ENCODE peak calls at places on chromosomes 5 and 9, in ten cellular contexts. Z, K, B, G, X, W, T, N, C and F are unnamed samples.

GRCh38 chr5:88140863-88141694 is 127.6 kb downstream of the TMEM161B start:
- DNase-seq in Z (peak; percentile 94), K (peak; percentile 96), B (peak; percentile 93), G (peak; percentile 96), X (peak; percentile 71), W (peak; percentile 96), T (peak; percentile 98), N (peak; percentile 96), C (peak; percentile 98), F (peak; percentile 73)

GRCh38 chr9:104339692-104340091 is 164.4 kb upstream of the OR13F1 start:
- DNase-seq in Z (no peak), K (no peak), B (no peak), G (no peak), X (no peak), W (no peak), T (no peak), N (no peak), C (no peak), F (no peak)

GRCh38 chr5:177116631-177117373 is 16.8 kb upstream of the NSD1 start:
- DNase-seq in Z (peak; percentile 92), K (peak; percentile 89), B (peak; percentile 53), G (peak; percentile 79), X (peak; percentile 73), W (peak; percentile 70), T (peak; percentile 91), N (peak; percentile 77), C (peak; percentile 54), F (no peak)

GRCh38 chr9:105187781-105188180 is 56.7 kb upstream of the SLC44A1 start:
- DNase-seq in Z (no peak), K (no peak), B (peak; percentile 86), G (no peak), X (no peak), W (peak; percentile 67), T (no peak), N (peak; percentile 81), C (no peak), F (peak; percentile 41)

GRCh38 chr5:59660737-59661136 is 232.8 kb downstream of the PDE4D start:
- DNase-seq in Z (no peak), K (no peak), B (peak; percentile 2), G (no peak), X (no peak), W (peak; percentile 54), T (no peak), N (peak; percentile 52), C (peak; percentile 14), F (no peak)

GRCh38 chr9:128254855-128255759 is 20.7 kb downstream of the GOLGA2 start:
- DNase-seq in Z (peak; percentile 75), K (peak; percentile 87), B (peak; percentile 32), G (no peak), X (peak; percentile 44), W (peak; percentile 24), T (peak; percentile 55), N (peak; percentile 53), C (peak; percentile 83), F (no peak)

GRCh38 chr9:36064448-36065037 is 27.8 kb downstream of the RECK start:
- DNase-seq in Z (no peak), K (no peak), B (peak; percentile 63), G (no peak), X (no peak), W (peak; percentile 33), T (no peak), N (peak; percentile 38), C (peak; percentile 4), F (no peak)

GRCh38 chr5:157290981-157291711 is 25.2 kb downstream of the CYFIP2 start:
- DNase-seq in Z (no peak), K (no peak), B (no peak), G (no peak), X (no peak), W (peak; percentile 47), T (no peak), N (no peak), C (peak; percentile 88), F (no peak)

GRCh38 chr9:127208416-127208815 is 56.2 kb upstream of the GARNL3 start:
- DNase-seq in Z (no peak), K (no peak), B (no peak), G (no peak), X (no peak), W (no peak), T (no peak), N (no peak), C (no peak), F (no peak)

GRCh38 chr5:98961665-98962344 is 33.0 kb upstream of the CHD1 start:
- DNase-seq in Z (no peak), K (no peak), B (no peak), G (no peak), X (no peak), W (no peak), T (no peak), N (no peak), C (no peak), F (no peak)

GRCh38 chr5:93909356-93909755 is 168.0 kb upstream of the POU5F2 start:
- DNase-seq in Z (no peak), K (no peak), B (no peak), G (no peak), X (no peak), W (no peak), T (no peak), N (peak; percentile 23), C (no peak), F (no peak)

GRCh38 chr9:106877345-106877744 is 14.4 kb downstream of the ZNF462 start:
- DNase-seq in Z (no peak), K (no peak), B (no peak), G (no peak), X (no peak), W (no peak), T (no peak), N (no peak), C (no peak), F (no peak)

GRCh38 chr9:95880011-95880690 is 4.7 kb downstream of the ERCC6L2 start:
- DNase-seq in Z (no peak), K (no peak), B (peak; percentile 95), G (no peak), X (no peak), W (peak; percentile 74), T (no peak), N (peak; percentile 87), C (peak; percentile 24), F (no peak)

DNA sequence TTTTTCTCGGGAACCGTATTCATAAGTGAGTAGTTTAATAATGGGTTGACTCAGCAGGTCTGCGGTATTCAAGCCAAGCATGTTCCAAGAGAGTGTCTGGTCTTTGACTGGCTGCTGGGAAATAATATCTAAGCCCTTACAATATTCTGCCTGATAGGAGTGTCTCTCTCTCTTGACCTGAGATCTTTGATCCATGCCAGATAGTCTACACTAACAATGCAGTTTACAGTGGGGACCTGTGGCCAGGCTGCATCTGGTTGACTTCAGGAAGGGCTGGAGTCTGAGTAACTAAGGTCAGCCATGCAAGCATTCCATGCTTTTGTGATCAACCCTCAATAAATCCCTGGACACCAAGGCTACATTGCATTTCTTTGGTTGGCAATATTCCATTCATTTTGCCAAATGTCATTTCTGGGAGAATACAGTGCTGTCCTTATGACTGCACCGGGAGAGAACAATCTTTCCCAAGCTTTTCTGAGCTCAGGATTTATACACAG is 195.5 kb downstream of the SEMA5A start:
- DNase-seq in Z (no peak), K (no peak), B (peak; percentile 25), G (no peak), X (no peak), W (no peak), T (no peak), N (no peak), C (no peak), F (peak; percentile 55)
- H3K4me3 ChIP-seq in Z (no peak overlapping the region), K (no peak overlapping the region), B (no peak overlapping the region), G (no peak overlapping the region), X (no peak overlapping the region), W (no peak overlapping the region), T (no peak overlapping the region), N (no peak overlapping the region), C (no peak overlapping the region), F (no peak overlapping the region)

GRCh38 chr9:98796364-98797101 is at the start of gene ANKS6:
- DNase-seq in Z (peak; percentile 88), K (peak; percentile 99), B (peak; percentile 65), G (peak; percentile 72), X (peak; percentile 85), W (peak; percentile 45), T (peak; percentile 89), N (peak; percentile 60), C (peak; percentile 94), F (no peak)
- TF ChIP-seq CTCF in Z (peak; percentile 39), K (peak; percentile 34), B (peak; percentile 76), G (peak; percentile 88), X (peak; percentile 28), W (peak; percentile 41), T (peak; percentile 75), N (peak; percentile 30), C (peak; percentile 51), F (peak; percentile 1)

GRCh38 chr5:10399839-10400238 is 41.8 kb upstream of the ROPN1L start:
- DNase-seq in Z (no peak), K (no peak), B (no peak), G (no peak), X (no peak), W (no peak), T (no peak), N (no peak), C (no peak), F (no peak)

GRCh38 chr5:10401499-10401898 is 40.2 kb upstream of the ROPN1L start:
- DNase-seq in Z (no peak), K (no peak), B (no peak), G (no peak), X (no peak), W (no peak), T (no peak), N (no peak), C (no peak), F (no peak)

GRCh38 chr5:10403829-10404228 is 37.9 kb upstream of the ROPN1L start:
- DNase-seq in Z (no peak), K (no peak), B (no peak), G (no peak), X (no peak), W (no peak), T (no peak), N (no peak), C (no peak), F (no peak)

GRCh38 chr5:10400834-10401233 is 40.8 kb upstream of the ROPN1L start:
- DNase-seq in Z (no peak), K (no peak), B (peak; percentile 61), G (no peak), X (no peak), W (no peak), T (no peak), N (no peak), C (no peak), F (peak; percentile 10)

DNA sequence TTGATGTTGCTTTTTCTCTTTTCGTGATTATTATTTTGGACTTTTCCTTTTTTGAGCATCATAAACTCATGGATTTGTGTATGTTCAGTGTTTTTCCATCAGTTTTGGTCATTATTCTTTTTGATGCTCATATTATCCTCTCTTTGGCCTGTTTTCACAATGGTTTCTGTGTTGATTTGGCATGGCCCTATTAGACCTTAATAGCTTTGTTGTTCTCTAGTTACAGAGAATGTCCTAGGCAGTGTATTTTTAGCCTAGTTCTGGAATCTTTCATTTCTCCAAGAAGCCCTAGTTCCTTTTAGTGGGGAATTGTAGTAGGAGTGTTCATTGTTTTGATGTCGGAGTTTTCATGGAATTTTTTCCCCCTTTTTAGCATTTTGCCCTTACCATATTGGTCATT is 41.3 kb upstream of the ROPN1L start:
- DNase-seq in Z (no peak), K (no peak), B (no peak), G (no peak), X (no peak), W (no peak), T (no peak), N (no peak), C (no peak), F (no peak)
- H3K36me3 ChIP-seq in Z (peaks cover 87% of the 10 kb centered on the region), K (peaks cover 21% of the 10 kb centered on the region), B (peaks cover 17% of the 10 kb centered on the region), G (no peaks in the 10 kb centered on the region), X (peaks cover 40% of the 10 kb centered on the region), W (peaks cover 44% of the 10 kb centered on the region), T (no peaks in the 10 kb centered on the region), N (peaks cover 15% of the 10 kb centered on the region), C (no peaks in the 10 kb centered on the region), F (peaks cover 14% of the 10 kb centered on the region)

GRCh38 chr5:179314606-179315355 is 30.5 kb downstream of the ADAMTS2 start:
- DNase-seq in Z (no peak), K (peak; percentile 17), B (no peak), G (no peak), X (no peak), W (no peak), T (no peak), N (no peak), C (no peak), F (no peak)
- H3K4me3 ChIP-seq in Z (no peak overlapping the region), K (no peak overlapping the region), B (no peak overlapping the region), G (peak overlapping the region; percentile 5), X (no peak overlapping the region), W (no peak overlapping the region), T (no peak overlapping the region), N (no peak overlapping the region), C (no peak overlapping the region), F (no peak overlapping the region)